ENCODE peak calls at places on chromosomes 5 and 9, in seven cellular contexts. P, X, H, G, M, D and W are unnamed samples.

GRCh38 chr9:94869415-94869838 is 142.9 kb downstream of the AOPEP start:
- DNase-seq in P (no peak), X (no peak), H (no peak), G (peak; percentile 29), M (no peak), D (no peak), W (no peak)

GRCh38 chr9:105572455-105572854 is 14.5 kb downstream of the FKTN start:
- DNase-seq in P (no peak), X (no peak), H (no peak), G (no peak), M (no peak), D (no peak), W (no peak)

GRCh38 chr5:54186912-54187445 is 123.4 kb downstream of the ARL15 start:
- DNase-seq in P (peak; percentile 51), X (no peak), H (peak; percentile 45), G (peak; percentile 33), M (no peak), D (no peak), W (no peak)

GRCh38 chr9:12739014-12739413 is 35.8 kb upstream of the LURAP1L start:
- DNase-seq in P (no peak), X (no peak), H (no peak), G (peak; percentile 72), M (no peak), D (no peak), W (no peak)

GRCh38 chr9:94780516-94780950 is 54.0 kb downstream of the AOPEP start:
- DNase-seq in P (no peak), X (no peak), H (no peak), G (no peak), M (no peak), D (no peak), W (no peak)

GRCh38 chr5:110769282-110769681 is 30.5 kb downstream of the SLC25A46 start:
- DNase-seq in P (no peak), X (no peak), H (no peak), G (peak; percentile 93), M (no peak), D (no peak), W (no peak)

GRCh38 chr9:135515083-135515511 is 6.1 kb upstream of the LCN1 start:
- DNase-seq in P (no peak), X (no peak), H (no peak), G (no peak), M (no peak), D (no peak), W (no peak)

GRCh38 chr5:113250341-113250953 is 184.3 kb downstream of the TSSK1B start:
- DNase-seq in P (no peak), X (no peak), H (no peak), G (peak; percentile 88), M (no peak), D (no peak), W (no peak)

GRCh38 chr5:104241051-104241450 is 678.5 kb upstream of the NUDT12 start:
- DNase-seq in P (no peak), X (no peak), H (peak; percentile 97), G (no peak), M (no peak), D (peak; percentile 4), W (no peak)